ENCODE peak calls at places on chromosome 12, in eight cellular contexts. One of them, this sample, is unnamed.
A peak's percentile ranks its signal among the peaks of the same experiment; 100 is the strongest.

GRCh38 chr12:26971963-26972362 is 33.7 kb downstream of the FGFR1OP2 start:
- DNase-seq in ureter: no peak
- DNase-seq in AG10803: no peak
- DNase-seq in NCI-H524 treated with DMSO at 0.1 percent for 48 hours: no peak
- DNase-seq in fibroblast of mammary gland: no peak
- DNase-seq in NCI-H2081: no peak
- DNase-seq in effector memory CD8-positive, alpha-beta T cell: peak; percentile 52
- DNase-seq in activated CD8-positive, alpha-beta T cell treated with anti-CD3 and anti-CD28 coated beads for 36 hours: peak; percentile 87
- DNase-seq in this sample: no peak

GRCh38 chr12:24997970-24998582 is 49.2 kb upstream of the BCAT1 start:
- DNase-seq in activated CD8-positive, alpha-beta T cell treated with anti-CD3 and anti-CD28 coated beads for 36 hours: no peak
- DNase-seq in NCI-H2081: no peak
- DNase-seq in ureter: no peak
- DNase-seq in AG10803: peak; percentile 33
- DNase-seq in effector memory CD8-positive, alpha-beta T cell: no peak
- DNase-seq in fibroblast of mammary gland: peak; percentile 84
- DNase-seq in NCI-H524 treated with DMSO at 0.1 percent for 48 hours: peak; percentile 58
- DNase-seq in this sample: peak; percentile 72

GRCh38 chr12:126719886-126720666 is 1546.9 kb upstream of the TMEM132C start:
- DNase-seq in AG10803: no peak
- DNase-seq in effector memory CD8-positive, alpha-beta T cell: no peak
- DNase-seq in NCI-H524 treated with DMSO at 0.1 percent for 48 hours: no peak
- DNase-seq in NCI-H2081: no peak
- DNase-seq in ureter: no peak
- DNase-seq in fibroblast of mammary gland: no peak
- DNase-seq in activated CD8-positive, alpha-beta T cell treated with anti-CD3 and anti-CD28 coated beads for 36 hours: no peak
- DNase-seq in this sample: no peak

GRCh38 chr12:7557227-7557626 is 53.6 kb upstream of the CD163 start:
- DNase-seq in AG10803: no peak
- DNase-seq in fibroblast of mammary gland: peak; percentile 15
- DNase-seq in effector memory CD8-positive, alpha-beta T cell: no peak
- DNase-seq in NCI-H524 treated with DMSO at 0.1 percent for 48 hours: no peak
- DNase-seq in NCI-H2081: no peak
- DNase-seq in activated CD8-positive, alpha-beta T cell treated with anti-CD3 and anti-CD28 coated beads for 36 hours: no peak
- DNase-seq in ureter: no peak
- DNase-seq in this sample: no peak

GRCh38 chr12:80837342-80837978 is 100.3 kb downstream of the LIN7A start:
- DNase-seq in NCI-H524 treated with DMSO at 0.1 percent for 48 hours: no peak
- DNase-seq in AG10803: peak; percentile 74
- DNase-seq in fibroblast of mammary gland: peak; percentile 78
- DNase-seq in NCI-H2081: peak; percentile 62
- DNase-seq in ureter: peak; percentile 52
- DNase-seq in effector memory CD8-positive, alpha-beta T cell: no peak
- DNase-seq in activated CD8-positive, alpha-beta T cell treated with anti-CD3 and anti-CD28 coated beads for 36 hours: no peak
- DNase-seq in this sample: peak; percentile 35

GRCh38 chr12:54217774-54218221 is 29.0 kb upstream of the SMUG1 start:
- DNase-seq in effector memory CD8-positive, alpha-beta T cell: no peak
- DNase-seq in NCI-H524 treated with DMSO at 0.1 percent for 48 hours: no peak
- DNase-seq in activated CD8-positive, alpha-beta T cell treated with anti-CD3 and anti-CD28 coated beads for 36 hours: peak; percentile 45
- DNase-seq in AG10803: no peak
- DNase-seq in NCI-H2081: no peak
- DNase-seq in fibroblast of mammary gland: no peak
- DNase-seq in ureter: no peak
- DNase-seq in this sample: no peak

GRCh38 chr12:95574799-95575452 is 23.6 kb upstream of the USP44 start:
- DNase-seq in fibroblast of mammary gland: peak; percentile 51
- DNase-seq in NCI-H2081: peak; percentile 24
- DNase-seq in effector memory CD8-positive, alpha-beta T cell: no peak
- DNase-seq in activated CD8-positive, alpha-beta T cell treated with anti-CD3 and anti-CD28 coated beads for 36 hours: no peak
- DNase-seq in ureter: no peak
- DNase-seq in AG10803: peak; percentile 54
- DNase-seq in NCI-H524 treated with DMSO at 0.1 percent for 48 hours: no peak
- DNase-seq in this sample: no peak

GRCh38 chr12:62919827-62920226 is 15.1 kb downstream of the PPM1H start:
- DNase-seq in effector memory CD8-positive, alpha-beta T cell: no peak
- DNase-seq in activated CD8-positive, alpha-beta T cell treated with anti-CD3 and anti-CD28 coated beads for 36 hours: no peak
- DNase-seq in ureter: no peak
- DNase-seq in fibroblast of mammary gland: peak; percentile 70
- DNase-seq in AG10803: peak; percentile 47
- DNase-seq in NCI-H2081: peak; percentile 71
- DNase-seq in NCI-H524 treated with DMSO at 0.1 percent for 48 hours: peak; percentile 72
- DNase-seq in this sample: peak; percentile 44

GRCh38 chr12:126069549-126070165 is 1004.4 kb downstream of the AACS start:
- DNase-seq in fibroblast of mammary gland: peak; percentile 58
- DNase-seq in NCI-H524 treated with DMSO at 0.1 percent for 48 hours: no peak
- DNase-seq in NCI-H2081: peak; percentile 65
- DNase-seq in ureter: no peak
- DNase-seq in effector memory CD8-positive, alpha-beta T cell: peak; percentile 10
- DNase-seq in AG10803: peak; percentile 15
- DNase-seq in activated CD8-positive, alpha-beta T cell treated with anti-CD3 and anti-CD28 coated beads for 36 hours: peak; percentile 75
- DNase-seq in this sample: no peak

GRCh38 chr12:95371571-95371970 is 102.4 kb upstream of the METAP2 start:
- DNase-seq in NCI-H524 treated with DMSO at 0.1 percent for 48 hours: no peak
- DNase-seq in NCI-H2081: no peak
- DNase-seq in activated CD8-positive, alpha-beta T cell treated with anti-CD3 and anti-CD28 coated beads for 36 hours: no peak
- DNase-seq in fibroblast of mammary gland: no peak
- DNase-seq in ureter: no peak
- DNase-seq in AG10803: peak; percentile 16
- DNase-seq in effector memory CD8-positive, alpha-beta T cell: no peak
- DNase-seq in this sample: no peak

GRCh38 chr12:27595231-27595642 is 71.2 kb downstream of the PPFIBP1 start:
- DNase-seq in fibroblast of mammary gland: peak; percentile 88
- DNase-seq in NCI-H524 treated with DMSO at 0.1 percent for 48 hours: no peak
- DNase-seq in NCI-H2081: no peak
- DNase-seq in effector memory CD8-positive, alpha-beta T cell: no peak
- DNase-seq in ureter: no peak
- DNase-seq in activated CD8-positive, alpha-beta T cell treated with anti-CD3 and anti-CD28 coated beads for 36 hours: no peak
- DNase-seq in AG10803: peak; percentile 95
- DNase-seq in this sample: peak; percentile 62

GRCh38 chr12:27851311-27851710 is 71.3 kb upstream of the MANSC4 start:
- DNase-seq in effector memory CD8-positive, alpha-beta T cell: no peak
- DNase-seq in ureter: no peak
- DNase-seq in AG10803: no peak
- DNase-seq in NCI-H2081: no peak
- DNase-seq in fibroblast of mammary gland: no peak
- DNase-seq in NCI-H524 treated with DMSO at 0.1 percent for 48 hours: no peak
- DNase-seq in activated CD8-positive, alpha-beta T cell treated with anti-CD3 and anti-CD28 coated beads for 36 hours: no peak
- DNase-seq in this sample: no peak

GRCh38 chr12:4144676-4145075 is 128.9 kb upstream of the CCND2 start:
- DNase-seq in NCI-H2081: no peak
- DNase-seq in AG10803: no peak
- DNase-seq in fibroblast of mammary gland: no peak
- DNase-seq in NCI-H524 treated with DMSO at 0.1 percent for 48 hours: no peak
- DNase-seq in ureter: no peak
- DNase-seq in activated CD8-positive, alpha-beta T cell treated with anti-CD3 and anti-CD28 coated beads for 36 hours: no peak
- DNase-seq in effector memory CD8-positive, alpha-beta T cell: no peak
- DNase-seq in this sample: no peak

GRCh38 chr12:6034596-6034995 is 89.5 kb upstream of the ANO2 start:
- DNase-seq in activated CD8-positive, alpha-beta T cell treated with anti-CD3 and anti-CD28 coated beads for 36 hours: no peak
- DNase-seq in effector memory CD8-positive, alpha-beta T cell: no peak
- DNase-seq in NCI-H524 treated with DMSO at 0.1 percent for 48 hours: no peak
- DNase-seq in fibroblast of mammary gland: no peak
- DNase-seq in ureter: no peak
- DNase-seq in AG10803: no peak
- DNase-seq in NCI-H2081: no peak
- DNase-seq in this sample: no peak

GRCh38 chr12:121709478-121709890 is 3.1 kb upstream of the TMEM120B start:
- DNase-seq in NCI-H524 treated with DMSO at 0.1 percent for 48 hours: no peak
- DNase-seq in NCI-H2081: no peak
- DNase-seq in effector memory CD8-positive, alpha-beta T cell: no peak
- DNase-seq in fibroblast of mammary gland: peak; percentile 83
- DNase-seq in AG10803: peak; percentile 79
- DNase-seq in ureter: no peak
- DNase-seq in activated CD8-positive, alpha-beta T cell treated with anti-CD3 and anti-CD28 coated beads for 36 hours: no peak
- DNase-seq in this sample: no peak

GRCh38 chr12:107459649-107460048 is 225.9 kb upstream of the PWP1 start:
- DNase-seq in NCI-H524 treated with DMSO at 0.1 percent for 48 hours: no peak
- DNase-seq in effector memory CD8-positive, alpha-beta T cell: no peak
- DNase-seq in ureter: no peak
- DNase-seq in fibroblast of mammary gland: no peak
- DNase-seq in NCI-H2081: no peak
- DNase-seq in activated CD8-positive, alpha-beta T cell treated with anti-CD3 and anti-CD28 coated beads for 36 hours: no peak
- DNase-seq in AG10803: no peak
- DNase-seq in this sample: no peak

GRCh38 chr12:52333321-52333720 is 12.1 kb upstream of the KRT83 start:
- DNase-seq in AG10803: no peak
- DNase-seq in effector memory CD8-positive, alpha-beta T cell: no peak
- DNase-seq in activated CD8-positive, alpha-beta T cell treated with anti-CD3 and anti-CD28 coated beads for 36 hours: no peak
- DNase-seq in fibroblast of mammary gland: no peak
- DNase-seq in ureter: no peak
- DNase-seq in NCI-H524 treated with DMSO at 0.1 percent for 48 hours: no peak
- DNase-seq in NCI-H2081: no peak
- DNase-seq in this sample: no peak

GRCh38 chr12:129544716-129545115 is 359.1 kb downstream of the TMEM132D start:
- DNase-seq in AG10803: no peak
- DNase-seq in fibroblast of mammary gland: no peak
- DNase-seq in NCI-H524 treated with DMSO at 0.1 percent for 48 hours: no peak
- DNase-seq in ureter: no peak
- DNase-seq in effector memory CD8-positive, alpha-beta T cell: no peak
- DNase-seq in NCI-H2081: no peak
- DNase-seq in activated CD8-positive, alpha-beta T cell treated with anti-CD3 and anti-CD28 coated beads for 36 hours: no peak
- DNase-seq in this sample: no peak

GRCh38 chr12:99649551-99649950 is 2.0 kb downstream of the GARIN6 start:
- DNase-seq in fibroblast of mammary gland: no peak
- DNase-seq in NCI-H2081: no peak
- DNase-seq in effector memory CD8-positive, alpha-beta T cell: no peak
- DNase-seq in activated CD8-positive, alpha-beta T cell treated with anti-CD3 and anti-CD28 coated beads for 36 hours: no peak
- DNase-seq in NCI-H524 treated with DMSO at 0.1 percent for 48 hours: no peak
- DNase-seq in ureter: no peak
- DNase-seq in AG10803: no peak
- DNase-seq in this sample: no peak

GRCh38 chr12:50641566-50641965 is 122.3 kb upstream of the ATF1 start:
- DNase-seq in NCI-H2081: no peak
- DNase-seq in effector memory CD8-positive, alpha-beta T cell: no peak
- DNase-seq in fibroblast of mammary gland: no peak
- DNase-seq in activated CD8-positive, alpha-beta T cell treated with anti-CD3 and anti-CD28 coated beads for 36 hours: no peak
- DNase-seq in AG10803: no peak
- DNase-seq in NCI-H524 treated with DMSO at 0.1 percent for 48 hours: no peak
- DNase-seq in ureter: peak; percentile 50
- DNase-seq in this sample: no peak

GRCh38 chr12:49137476-49137875 is 6.3 kb upstream of the TUBA1B start:
- DNase-seq in AG10803: peak; percentile 70
- DNase-seq in NCI-H2081: no peak
- DNase-seq in fibroblast of mammary gland: no peak
- DNase-seq in NCI-H524 treated with DMSO at 0.1 percent for 48 hours: no peak
- DNase-seq in ureter: no peak
- DNase-seq in activated CD8-positive, alpha-beta T cell treated with anti-CD3 and anti-CD28 coated beads for 36 hours: no peak
- DNase-seq in effector memory CD8-positive, alpha-beta T cell: no peak
- DNase-seq in this sample: no peak

GRCh38 chr12:46831335-46832083 is 5.7 kb upstream of the SLC38A4 start:
- DNase-seq in activated CD8-positive, alpha-beta T cell treated with anti-CD3 and anti-CD28 coated beads for 36 hours: peak; percentile 3
- DNase-seq in NCI-H2081: no peak
- DNase-seq in NCI-H524 treated with DMSO at 0.1 percent for 48 hours: no peak
- DNase-seq in fibroblast of mammary gland: no peak
- DNase-seq in ureter: no peak
- DNase-seq in AG10803: no peak
- DNase-seq in effector memory CD8-positive, alpha-beta T cell: no peak
- DNase-seq in this sample: no peak

GRCh38 chr12:12294215-12295005 is 27.6 kb upstream of the LRP6 start:
- DNase-seq in effector memory CD8-positive, alpha-beta T cell: no peak
- DNase-seq in fibroblast of mammary gland: no peak
- DNase-seq in AG10803: peak; percentile 45
- DNase-seq in NCI-H2081: no peak
- DNase-seq in NCI-H524 treated with DMSO at 0.1 percent for 48 hours: no peak
- DNase-seq in activated CD8-positive, alpha-beta T cell treated with anti-CD3 and anti-CD28 coated beads for 36 hours: no peak
- DNase-seq in ureter: no peak
- DNase-seq in this sample: peak; percentile 41

GRCh38 chr12:22437031-22437806 is 102.7 kb upstream of the ST8SIA1 start:
- DNase-seq in NCI-H2081: no peak
- DNase-seq in ureter: no peak
- DNase-seq in activated CD8-positive, alpha-beta T cell treated with anti-CD3 and anti-CD28 coated beads for 36 hours: no peak
- DNase-seq in effector memory CD8-positive, alpha-beta T cell: no peak
- DNase-seq in AG10803: no peak
- DNase-seq in NCI-H524 treated with DMSO at 0.1 percent for 48 hours: no peak
- DNase-seq in fibroblast of mammary gland: no peak
- DNase-seq in this sample: no peak

GRCh38 chr12:41645624-41646023 is 457.5 kb downstream of the PDZRN4 start:
- DNase-seq in AG10803: no peak
- DNase-seq in effector memory CD8-positive, alpha-beta T cell: no peak
- DNase-seq in activated CD8-positive, alpha-beta T cell treated with anti-CD3 and anti-CD28 coated beads for 36 hours: no peak
- DNase-seq in ureter: no peak
- DNase-seq in NCI-H2081: no peak
- DNase-seq in fibroblast of mammary gland: no peak
- DNase-seq in NCI-H524 treated with DMSO at 0.1 percent for 48 hours: no peak
- DNase-seq in this sample: no peak

GRCh38 chr12:6925239-6925542 is 2.6 kb upstream of the ATN1 start:
- DNase-seq in activated CD8-positive, alpha-beta T cell treated with anti-CD3 and anti-CD28 coated beads for 36 hours: no peak
- DNase-seq in fibroblast of mammary gland: no peak
- DNase-seq in ureter: no peak
- DNase-seq in NCI-H2081: peak; percentile 18
- DNase-seq in AG10803: no peak
- DNase-seq in effector memory CD8-positive, alpha-beta T cell: no peak
- DNase-seq in NCI-H524 treated with DMSO at 0.1 percent for 48 hours: no peak
- DNase-seq in this sample: no peak

GRCh38 chr12:25972783-25973182 is 14.3 kb downstream of the RASSF8 start:
- DNase-seq in effector memory CD8-positive, alpha-beta T cell: no peak
- DNase-seq in fibroblast of mammary gland: peak; percentile 91
- DNase-seq in AG10803: peak; percentile 68
- DNase-seq in NCI-H524 treated with DMSO at 0.1 percent for 48 hours: no peak
- DNase-seq in ureter: no peak
- DNase-seq in activated CD8-positive, alpha-beta T cell treated with anti-CD3 and anti-CD28 coated beads for 36 hours: no peak
- DNase-seq in NCI-H2081: no peak
- DNase-seq in this sample: no peak

GRCh38 chr12:89768586-89769482 is 60.2 kb upstream of the ATP2B1 start:
- DNase-seq in NCI-H524 treated with DMSO at 0.1 percent for 48 hours: no peak
- DNase-seq in ureter: peak; percentile 49
- DNase-seq in AG10803: peak; percentile 97
- DNase-seq in effector memory CD8-positive, alpha-beta T cell: no peak
- DNase-seq in activated CD8-positive, alpha-beta T cell treated with anti-CD3 and anti-CD28 coated beads for 36 hours: peak; percentile 65
- DNase-seq in NCI-H2081: no peak
- DNase-seq in fibroblast of mammary gland: peak; percentile 99
- DNase-seq in this sample: peak; percentile 29

GRCh38 chr12:50960130-50960529 is 7.8 kb downstream of the HIGD1C start:
- DNase-seq in NCI-H2081: no peak
- DNase-seq in AG10803: peak; percentile 16
- DNase-seq in effector memory CD8-positive, alpha-beta T cell: no peak
- DNase-seq in fibroblast of mammary gland: no peak
- DNase-seq in activated CD8-positive, alpha-beta T cell treated with anti-CD3 and anti-CD28 coated beads for 36 hours: no peak
- DNase-seq in NCI-H524 treated with DMSO at 0.1 percent for 48 hours: no peak
- DNase-seq in ureter: no peak
- DNase-seq in this sample: no peak

GRCh38 chr12:127399451-127399850 is 867.5 kb upstream of the TMEM132C start:
- DNase-seq in effector memory CD8-positive, alpha-beta T cell: no peak
- DNase-seq in ureter: no peak
- DNase-seq in NCI-H2081: no peak
- DNase-seq in fibroblast of mammary gland: no peak
- DNase-seq in AG10803: peak; percentile 49
- DNase-seq in activated CD8-positive, alpha-beta T cell treated with anti-CD3 and anti-CD28 coated beads for 36 hours: no peak
- DNase-seq in NCI-H524 treated with DMSO at 0.1 percent for 48 hours: no peak
- DNase-seq in this sample: no peak

GRCh38 chr12:45276154-45276553 is 60.3 kb downstream of the ANO6 start:
- DNase-seq in activated CD8-positive, alpha-beta T cell treated with anti-CD3 and anti-CD28 coated beads for 36 hours: no peak
- DNase-seq in ureter: no peak
- DNase-seq in AG10803: no peak
- DNase-seq in fibroblast of mammary gland: no peak
- DNase-seq in effector memory CD8-positive, alpha-beta T cell: no peak
- DNase-seq in NCI-H524 treated with DMSO at 0.1 percent for 48 hours: no peak
- DNase-seq in NCI-H2081: no peak
- DNase-seq in this sample: no peak

GRCh38 chr12:56299308-56299852 is 750 bp downstream of the CS start:
- DNase-seq in NCI-H524 treated with DMSO at 0.1 percent for 48 hours: no peak
- DNase-seq in effector memory CD8-positive, alpha-beta T cell: no peak
- DNase-seq in fibroblast of mammary gland: peak; percentile 23
- DNase-seq in activated CD8-positive, alpha-beta T cell treated with anti-CD3 and anti-CD28 coated beads for 36 hours: peak; percentile 38
- DNase-seq in AG10803: no peak
- DNase-seq in ureter: no peak
- DNase-seq in NCI-H2081: no peak
- DNase-seq in this sample: peak; percentile 6

GRCh38 chr12:108518716-108519496 is 3.8 kb downstream of the FICD start:
- DNase-seq in activated CD8-positive, alpha-beta T cell treated with anti-CD3 and anti-CD28 coated beads for 36 hours: no peak
- DNase-seq in NCI-H524 treated with DMSO at 0.1 percent for 48 hours: no peak
- DNase-seq in AG10803: no peak
- DNase-seq in effector memory CD8-positive, alpha-beta T cell: no peak
- DNase-seq in NCI-H2081: no peak
- DNase-seq in ureter: no peak
- DNase-seq in fibroblast of mammary gland: no peak
- DNase-seq in this sample: no peak